ENCODE peak calls at places on chromosomes 1 and 21, in six cellular contexts. X is naive B cell, L is T-helper 2 cell, O is osteocyte, G is NCI-H2081, C is caudate nucleus. M is an unnamed sample.

GRCh38 chr1:174324939-174325338 is 122.8 kb upstream of the GPR52 start:
- DNase-seq in X (no peak), L (no peak), O (no peak), G (no peak), C (no peak), M (no peak)

GRCh38 chr1:10599194-10599861 is 124.6 kb downstream of the PEX14 start:
- DNase-seq in X (no peak), L (no peak), O (no peak), G (no peak), C (no peak), M (no peak)

GRCh38 chr1:79859212-79859948 is 852.9 kb upstream of the ADGRL4 start:
- DNase-seq in X (no peak), L (no peak), O (no peak), G (no peak), C (no peak), M (no peak)

GRCh38 chr1:214453109-214453722 is 98.2 kb downstream of the PTPN14 start:
- DNase-seq in X (no peak), L (no peak), O (no peak), G (no peak), C (no peak), M (no peak)

GRCh38 chr1:28110555-28110954 is 22.1 kb upstream of the EYA3 start:
- DNase-seq in X (no peak), L (no peak), O (no peak), G (no peak), C (no peak), M (no peak)

GRCh38 chr21:45413922-45414321 is 9.0 kb downstream of the COL18A1 start:
- DNase-seq in X (no peak), L (no peak), O (no peak), G (no peak), C (no peak), M (no peak)

GRCh38 chr1:183080406-183080805 is 57.2 kb downstream of the LAMC1 start:
- DNase-seq in X (no peak), L (no peak), O (no peak), G (no peak), C (no peak), M (no peak)

GRCh38 chr1:32813941-32814739 is 3.0 kb downstream of the YARS1 start:
- DNase-seq in X (no peak), L (no peak), O (no peak), G (no peak), C (no peak), M (no peak)

GRCh38 chr1:225825078-225825477 is 15.2 kb downstream of the EPHX1 start:
- DNase-seq in X (no peak), L (no peak), O (no peak), G (peak; percentile 92), C (no peak), M (no peak)

GRCh38 chr21:42815217-42815616 is 64.1 kb downstream of the WDR4 start:
- DNase-seq in X (no peak), L (no peak), O (no peak), G (no peak), C (no peak), M (no peak)

GRCh38 chr1:63407002-63407401 is 39.6 kb downstream of the ALG6 start:
- DNase-seq in X (no peak), L (no peak), O (no peak), G (no peak), C (no peak), M (no peak)